ENCODE peak calls at places on chromosomes 4 and X, in seven cellular contexts. P is mammary epithelial cell, T is IMR-90, R is transverse colon, Y is AG04449, W is MM.1S, X is suprapubic skin. C is an unnamed sample.

GRCh38 chr4:11589676-11590075 is 161.0 kb upstream of the HS3ST1 start:
- DNase-seq in P (peak; percentile 51), T (peak; percentile 69), R (no peak), Y (no peak), W (no peak), X (no peak), C (peak; percentile 59)

GRCh38 chr4:74794341-74794801 is at the start of gene BTC:
- DNase-seq in P (peak; percentile 52), T (no peak), R (peak; percentile 76), Y (no peak), W (peak; percentile 84), X (no peak), C (peak; percentile 5)

GRCh38 chr4:173500841-173501591 is 29.0 kb downstream of the HAND2 start:
- DNase-seq in P (no peak), T (no peak), R (no peak), Y (no peak), W (no peak), X (no peak), C (no peak)

GRCh38 chrX:34580069-34580468 is 77.0 kb downstream of the TMEM47 start:
- DNase-seq in P (no peak), T (no peak), R (no peak), Y (no peak), W (no peak), X (no peak), C (no peak)

GRCh38 chr4:1195894-1196401 is 23.6 kb upstream of the SPON2 start:
- DNase-seq in P (no peak), T (no peak), R (no peak), Y (no peak), W (no peak), X (no peak), C (no peak)

GRCh38 chr4:2080429-2081300 is 21.5 kb downstream of the NAT8L start:
- DNase-seq in P (no peak), T (no peak), R (peak; percentile 5), Y (no peak), W (no peak), X (peak; percentile 74), C (no peak)

GRCh38 chrX:119190736-119191282 is 45.3 kb upstream of the PGRMC1 start:
- DNase-seq in P (no peak), T (peak; percentile 22), R (no peak), Y (no peak), W (no peak), X (no peak), C (no peak)

GRCh38 chr4:7193040-7193958 is 961 bp downstream of the SORCS2 start:
- DNase-seq in P (no peak), T (no peak), R (no peak), Y (no peak), W (no peak), X (peak; percentile 81), C (no peak)

GRCh38 chrX:71081348-71082148 is 13.4 kb upstream of the SNX12 start:
- DNase-seq in P (peak; percentile 37), T (peak; percentile 45), R (no peak), Y (no peak), W (no peak), X (no peak), C (no peak)

GRCh38 chr4:81214518-81215218 is 354 bp downstream of the PRKG2 start:
- DNase-seq in P (peak; percentile 41), T (peak; percentile 25), R (peak; percentile 19), Y (no peak), W (no peak), X (no peak), C (peak; percentile 31)

GRCh38 chrX:13383907-13384306 is 64.1 kb upstream of the ATXN3L start:
- DNase-seq in P (no peak), T (no peak), R (no peak), Y (no peak), W (no peak), X (no peak), C (no peak)

GRCh38 chrX:46831620-46832327 is 5.1 kb upstream of the RP2 start:
- DNase-seq in P (peak; percentile 68), T (peak; percentile 72), R (no peak), Y (no peak), W (no peak), X (no peak), C (peak; percentile 60)

GRCh38 chrX:1484638-1485019 is 31.9 kb upstream of the ASMTL start:
- DNase-seq in P (no peak), T (no peak), R (no peak), Y (no peak), W (no peak), X (no peak), C (no peak)

GRCh38 chrX:133394765-133395164 is 20.5 kb downstream of the GPC4 start:
- DNase-seq in P (no peak), T (no peak), R (no peak), Y (no peak), W (no peak), X (no peak), C (no peak)

GRCh38 chrX:106955004-106955772 is 35.0 kb downstream of the CLDN2 start:
- DNase-seq in P (peak; percentile 35), T (peak; percentile 48), R (no peak), Y (peak; percentile 4), W (no peak), X (no peak), C (peak; percentile 37)

GRCh38 chrX:118878977-118879376 is 55.4 kb downstream of the ZCCHC12 start:
- DNase-seq in P (no peak), T (no peak), R (no peak), Y (no peak), W (no peak), X (no peak), C (no peak)

GRCh38 chrX:21840199-21840557 is 761 bp downstream of the MBTPS2 start:
- DNase-seq in P (no peak), T (peak; percentile 5), R (no peak), Y (no peak), W (peak; percentile 34), X (no peak), C (peak; percentile 20)

GRCh38 chrX:143934542-143934941 is 50.7 kb downstream of the UBE2NL start:
- DNase-seq in P (no peak), T (no peak), R (no peak), Y (no peak), W (no peak), X (no peak), C (no peak)

GRCh38 chr4:184384056-184384809 is 90.1 kb downstream of the IRF2 start:
- DNase-seq in P (peak; percentile 93), T (peak; percentile 96), R (peak; percentile 59), Y (peak; percentile 83), W (peak; percentile 99), X (no peak), C (peak; percentile 93)

GRCh38 chr4:145351922-145352321 is 129.7 kb upstream of the SMAD1 start:
- DNase-seq in P (no peak), T (no peak), R (no peak), Y (no peak), W (no peak), X (no peak), C (no peak)

GRCh38 chr4:24131954-24132673 is 242.3 kb upstream of the PPARGC1A start:
- DNase-seq in P (no peak), T (no peak), R (no peak), Y (no peak), W (no peak), X (no peak), C (no peak)

GRCh38 chr4:88792821-88793220 is 95.2 kb upstream of the NAP1L5 start:
- DNase-seq in P (no peak), T (peak; percentile 59), R (no peak), Y (no peak), W (no peak), X (no peak), C (peak; percentile 48)

GRCh38 chr4:189613202-189613601 is 327.5 kb upstream of the FRG1 start:
- DNase-seq in P (no peak), T (no peak), R (no peak), Y (no peak), W (no peak), X (no peak), C (no peak)

DNA sequence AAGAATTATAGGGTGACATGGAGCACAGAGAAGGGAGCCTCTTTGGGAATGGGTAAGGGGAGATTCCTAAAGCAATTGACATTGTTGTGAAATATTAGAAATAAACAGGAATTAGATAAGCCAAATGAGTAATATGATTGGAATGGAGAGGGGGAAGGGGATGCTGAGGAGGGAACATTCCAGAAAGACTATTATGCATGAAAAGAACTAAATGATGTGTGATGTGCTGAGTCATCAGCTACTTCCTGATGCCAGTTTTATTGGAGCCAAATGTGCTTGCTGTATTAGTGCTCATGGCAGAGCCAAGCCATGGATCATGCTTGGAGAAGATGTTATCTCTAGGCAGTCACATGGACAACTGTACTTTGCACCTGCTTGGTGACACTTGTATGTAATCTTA is 189.0 kb upstream of the HCCS start:
- DNase-seq in P (peak; percentile 62), T (peak; percentile 86), R (no peak), Y (peak; percentile 36), W (no peak), X (no peak), C (peak; percentile 73)
- H3K4me3 ChIP-seq in P (no peak overlapping the region), T (no peak overlapping the region), R (no peak overlapping the region), Y (no peak overlapping the region), W (no peak overlapping the region), X (no peak overlapping the region), C (no peak overlapping the region)

GRCh38 chr4:17760602-17761001 is 20.8 kb downstream of the FAM184B start:
- DNase-seq in P (no peak), T (no peak), R (no peak), Y (no peak), W (no peak), X (no peak), C (no peak)
- TF ChIP-seq CTCF in P (no peak), T (no peak), R (no peak), Y (no peak), W (no peak), X (no peak), C (no peak)

DNA sequence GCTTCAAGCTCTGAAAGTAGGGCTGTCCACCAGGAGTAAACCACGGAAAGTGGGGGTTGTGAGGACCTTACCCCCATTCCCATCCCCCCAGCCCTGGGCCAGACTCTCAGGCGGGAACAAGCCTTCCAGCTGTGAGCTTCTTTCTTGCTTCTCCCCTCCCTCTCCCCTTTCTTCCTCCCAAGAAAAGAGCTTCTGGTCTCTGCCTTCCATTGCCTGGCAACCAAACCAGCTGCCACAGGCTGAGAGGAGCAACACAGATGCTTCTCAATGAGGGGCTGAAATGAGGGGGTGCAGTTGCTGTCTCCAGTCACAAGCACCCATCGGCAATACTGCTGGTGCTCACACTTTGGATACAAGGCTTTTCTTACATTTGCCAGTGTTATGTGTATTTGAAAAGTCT is 72.5 kb downstream of the SLC16A2 start:
- DNase-seq in P (no peak), T (no peak), R (no peak), Y (no peak), W (no peak), X (no peak), C (no peak)
- H3K4me3 ChIP-seq in P (no peak overlapping the region), T (no peak overlapping the region), R (no peak overlapping the region), Y (no peak overlapping the region), W (no peak overlapping the region), X (no peak overlapping the region), C (no peak overlapping the region)

DNA sequence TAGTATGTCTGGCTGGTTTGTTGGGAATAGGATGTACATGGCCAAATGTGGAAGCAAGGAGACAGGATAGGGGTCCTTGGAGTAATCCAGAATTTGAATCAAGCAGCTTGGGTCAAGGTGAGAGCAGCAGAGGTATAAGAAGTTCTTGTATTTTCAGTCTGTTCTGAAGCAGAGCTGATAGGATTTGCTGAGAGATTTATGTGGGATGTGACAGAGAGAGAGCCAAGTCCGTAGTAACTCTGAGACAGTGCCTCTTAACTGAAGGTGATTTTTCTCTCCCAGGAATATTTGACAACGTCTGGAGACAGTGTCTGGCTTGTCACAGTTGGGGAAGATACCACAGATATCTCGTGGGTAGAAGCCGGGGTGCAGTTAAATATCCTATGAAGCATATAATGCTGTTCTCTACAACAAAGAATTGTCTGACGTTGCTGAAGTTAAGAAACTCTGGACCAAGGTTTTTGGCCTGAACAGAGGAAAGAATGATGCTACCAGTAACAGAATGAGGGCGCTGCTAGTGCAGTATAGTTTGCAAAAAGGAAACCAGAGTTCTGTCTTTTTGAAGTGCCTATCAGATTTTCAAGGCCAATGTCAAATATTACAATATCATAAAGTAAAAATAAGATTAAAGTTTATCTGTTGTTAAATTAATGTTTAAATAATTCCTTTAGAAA is 184.0 kb downstream of the ARHGAP24 start:
- DNase-seq in P (no peak), T (no peak), R (no peak), Y (no peak), W (no peak), X (no peak), C (no peak)
- TF ChIP-seq CTCF in P (no peak), T (no peak), R (no peak), Y (no peak), W (no peak), X (no peak), C (no peak)